ENCODE peak calls at places on chromosome 18, in four cellular contexts. B is stimulated activated CD4-positive, alpha-beta T cell treated with anti-CD3 and anti-CD28 coated beads, TNF-alpha, amount 100 ng/mL, for 4 hours; P is activated T-helper 9 cell treated with anti-CD3 and anti-CD28 coated beads, Interleukin-2, amount 50 U/mL, for 16 hours; J is skeletal muscle cell. Q is an unnamed sample.

GRCh38 chr18:44036500-44036899 is 644.2 kb upstream of the SETBP1 start:
- DNase-seq in B (no peak), P (no peak), J (no peak), Q (no peak)

GRCh38 chr18:35127201-35127600 is 86.0 kb downstream of the MAPRE2 start:
- DNase-seq in B (no peak), P (no peak), J (no peak), Q (no peak)

GRCh38 chr18:45993441-45993840 is 26.3 kb upstream of the EPG5 start:
- DNase-seq in B (no peak), P (no peak), J (peak), Q (no peak)

GRCh38 chr18:33593261-33593660 is 15.2 kb downstream of the ASXL3 start:
- DNase-seq in B (no peak), P (no peak), J (no peak), Q (no peak)

GRCh38 chr18:3595282-3596273 is 145.6 kb downstream of the TGIF1 start:
- DNase-seq in B (no peak), P (no peak), J (peak), Q (no peak)

GRCh38 chr18:61847164-61847791 is 45.5 kb downstream of the RNF152 start:
- DNase-seq in B (no peak), P (no peak), J (no peak), Q (no peak)

GRCh38 chr18:48098538-48098937 is 168.1 kb upstream of the SMAD2 start:
- DNase-seq in B (no peak), P (no peak), J (no peak), Q (no peak)

GRCh38 chr18:44654555-44654954 is 26.1 kb upstream of the SETBP1 start:
- DNase-seq in B (no peak), P (no peak), J (peak), Q (no peak)

GRCh38 chr18:76979111-76979751 is 153.4 kb downstream of the MBP start:
- DNase-seq in B (no peak), P (no peak), J (no peak), Q (no peak)

GRCh38 chr18:23146861-23147469 is 11.7 kb downstream of the CABLES1 start:
- DNase-seq in B (no peak), P (no peak), J (no peak), Q (no peak)

GRCh38 chr18:32378705-32379104 is 92.0 kb downstream of the GAREM1 start:
- DNase-seq in B (no peak), P (no peak), J (peak), Q (no peak)

GRCh38 chr18:9092665-9093064 is 9.8 kb upstream of the NDUFV2 start:
- DNase-seq in B (no peak), P (no peak), J (no peak), Q (no peak)

GRCh38 chr18:57921708-57922107 is 118.6 kb upstream of the ATP8B1 start:
- DNase-seq in B (no peak), P (no peak), J (no peak), Q (no peak)

GRCh38 chr18:34970106-34970505 is 71.1 kb upstream of the MAPRE2 start:
- DNase-seq in B (no peak), P (no peak), J (peak), Q (no peak)

Q was measured in activated CD4-positive, CD25-positive, alpha-beta regulatory T cell treated with anti-CD3 and anti-CD28 coated beads, Interleukin-2, amount 50 U/mL, for 16 hours.